ENCODE peak calls at places on chromosome 20, in ten cellular contexts. B is stimulated activated CD8-positive, alpha-beta memory T cell treated with anti-CD3 and anti-CD28 coated beads, Interleukin-15, amount 100 ng/mL, for 24 hours; H is body of pancreas; A is NCI-H524; L is Panc1; S is cardiac fibroblast; D is iris pigment epithelial cell; Q is epithelial cell of esophagus; K is T-helper 17 cell; I is right cardiac atrium. X is an unnamed sample.

GRCh38 chr20:17655865-17656489 is 26.1 kb downstream of the RRBP1 start:
- DNase-seq in Q (peak), H (peak), D (peak), S (no peak), L (no peak), B (no peak), I (no peak), K (no peak), A (no peak), X (no peak)

GRCh38 chr20:5885866-5886265 is 64.5 kb downstream of the TRMT6 start:
- DNase-seq in B (no peak), H (no peak), D (no peak), K (no peak), A (no peak), S (no peak), Q (no peak), L (no peak), I (no peak), X (no peak)

GRCh38 chr20:47696856-47697255 is 88.4 kb downstream of the SULF2 start:
- DNase-seq in H (no peak), B (no peak), K (no peak), D (no peak), S (no peak), A (no peak), I (no peak), Q (no peak), L (no peak), X (no peak)

GRCh38 chr20:50464026-50464724 is 46.0 kb upstream of the PTPN1 start:
- DNase-seq in S (peak), A (peak), H (peak), I (peak), B (peak), L (peak), D (peak), K (peak), Q (peak), X (peak)

GRCh38 chr20:38152175-38153010 is 12.7 kb downstream of the TGM2 start:
- DNase-seq in B (no peak), D (peak), Q (peak), A (no peak), S (peak), H (peak), L (no peak), I (peak), K (no peak), X (no peak)

GRCh38 chr20:9202440-9203080 is 133.7 kb downstream of the PLCB4 start:
- DNase-seq in I (no peak), L (no peak), H (no peak), S (no peak), K (no peak), B (no peak), D (no peak), Q (no peak), A (no peak), X (no peak)

GRCh38 chr20:13839421-13840092 is 54.7 kb downstream of the NDUFAF5 start:
- DNase-seq in B (no peak), Q (peak), L (no peak), I (no peak), K (no peak), A (peak), S (peak), D (peak), H (no peak), X (no peak)

GRCh38 chr20:55461519-55461918 is 543.8 kb downstream of the CBLN4 start:
- DNase-seq in Q (no peak), A (no peak), B (no peak), K (no peak), I (no peak), D (no peak), L (no peak), H (no peak), S (no peak), X (no peak)

GRCh38 chr20:11687546-11688292 is 230.0 kb upstream of the BTBD3 start:
- DNase-seq in K (no peak), L (no peak), S (no peak), I (no peak), B (no peak), H (peak), Q (no peak), A (no peak), D (no peak), X (no peak)